ENCODE peak calls at places on chromosomes 6 and 20, in ten cellular contexts. One of them, this sample, is unnamed.

GRCh38 chr20:52103911-52104545 is 87.6 kb downstream of the ZFP64 start:
- DNase-seq in lower lobe of right lung: no peak
- DNase-seq in psoas muscle: no peak
- DNase-seq in K562: no peak
- DNase-seq in HCT116: no peak
- DNase-seq in cardiac fibroblast: peak
- DNase-seq in Panc1: no peak
- DNase-seq in AG04450: no peak
- DNase-seq in A549: no peak
- DNase-seq in uterus: no peak
- DNase-seq in this sample: no peak

GRCh38 chr20:57089701-57090144 is 176.7 kb downstream of the BMP7 start:
- DNase-seq in lower lobe of right lung: peak
- DNase-seq in psoas muscle: peak
- DNase-seq in K562: peak
- DNase-seq in HCT116: peak
- DNase-seq in cardiac fibroblast: peak
- DNase-seq in Panc1: peak
- DNase-seq in AG04450: no peak
- DNase-seq in A549: peak
- DNase-seq in uterus: peak
- DNase-seq in this sample: no peak

GRCh38 chr6:36309212-36309611 is 27.5 kb downstream of the BNIP5 start:
- DNase-seq in lower lobe of right lung: no peak
- DNase-seq in psoas muscle: no peak
- DNase-seq in K562: no peak
- DNase-seq in HCT116: no peak
- DNase-seq in cardiac fibroblast: no peak
- DNase-seq in Panc1: no peak
- DNase-seq in AG04450: no peak
- DNase-seq in A549: no peak
- DNase-seq in uterus: no peak
- DNase-seq in this sample: no peak

GRCh38 chr20:63518946-63519764 is 1.4 kb upstream of the PPDPF start:
- DNase-seq in lower lobe of right lung: peak
- DNase-seq in psoas muscle: no peak
- DNase-seq in K562: no peak
- DNase-seq in HCT116: no peak
- DNase-seq in cardiac fibroblast: no peak
- DNase-seq in Panc1: no peak
- DNase-seq in AG04450: no peak
- DNase-seq in A549: no peak
- DNase-seq in uterus: peak
- DNase-seq in this sample: no peak

GRCh38 chr6:144873653-144874378 is 588.7 kb downstream of the UTRN start:
- DNase-seq in lower lobe of right lung: no peak
- DNase-seq in psoas muscle: no peak
- DNase-seq in K562: peak
- DNase-seq in HCT116: no peak
- DNase-seq in cardiac fibroblast: no peak
- DNase-seq in Panc1: no peak
- DNase-seq in AG04450: no peak
- DNase-seq in A549: no peak
- DNase-seq in uterus: no peak
- DNase-seq in this sample: no peak

GRCh38 chr6:9766240-9766915 is 648.5 kb downstream of the TFAP2A start:
- DNase-seq in lower lobe of right lung: no peak
- DNase-seq in psoas muscle: no peak
- DNase-seq in K562: no peak
- DNase-seq in HCT116: peak
- DNase-seq in cardiac fibroblast: peak
- DNase-seq in Panc1: no peak
- DNase-seq in AG04450: peak
- DNase-seq in A549: peak
- DNase-seq in uterus: no peak
- DNase-seq in this sample: peak

GRCh38 chr20:3901028-3901746 is 12.0 kb downstream of the PANK2 start:
- DNase-seq in lower lobe of right lung: no peak
- DNase-seq in psoas muscle: no peak
- DNase-seq in K562: no peak
- DNase-seq in HCT116: no peak
- DNase-seq in cardiac fibroblast: peak
- DNase-seq in Panc1: no peak
- DNase-seq in AG04450: no peak
- DNase-seq in A549: no peak
- DNase-seq in uterus: no peak
- DNase-seq in this sample: no peak

GRCh38 chr20:6663104-6663503 is 104.4 kb upstream of the BMP2 start:
- DNase-seq in lower lobe of right lung: no peak
- DNase-seq in psoas muscle: no peak
- DNase-seq in K562: no peak
- DNase-seq in HCT116: no peak
- DNase-seq in cardiac fibroblast: no peak
- DNase-seq in Panc1: no peak
- DNase-seq in AG04450: no peak
- DNase-seq in A549: no peak
- DNase-seq in uterus: no peak
- DNase-seq in this sample: no peak

DNA sequence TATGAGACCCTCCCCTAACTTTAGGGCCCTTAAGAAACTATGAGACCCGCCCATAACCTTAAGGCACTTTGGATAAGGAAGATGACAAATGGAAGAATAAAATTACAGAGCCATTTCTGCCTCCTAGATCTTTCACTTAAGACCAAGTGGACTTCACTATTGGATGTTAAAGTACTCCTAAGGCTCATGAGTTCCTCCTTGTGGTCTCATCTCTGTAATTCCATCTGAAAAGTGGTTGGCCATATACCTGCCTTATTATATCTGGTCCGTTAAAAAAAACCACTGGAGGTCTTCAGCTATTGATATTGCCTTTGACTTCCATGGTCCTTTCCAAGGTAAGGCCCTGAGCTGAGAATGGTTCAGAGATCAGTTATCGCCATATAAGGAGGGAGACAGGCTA is 310.3 kb downstream of the EYA4 start:
- DNase-seq in lower lobe of right lung: no peak
- DNase-seq in psoas muscle: no peak
- DNase-seq in K562: no peak
- DNase-seq in HCT116: no peak
- DNase-seq in cardiac fibroblast: no peak
- DNase-seq in Panc1: no peak
- DNase-seq in AG04450: no peak
- DNase-seq in A549: peak
- DNase-seq in uterus: no peak
- DNase-seq in this sample: no peak
- TF ChIP-seq CTCF in lower lobe of right lung: no peak
- TF ChIP-seq CTCF in psoas muscle: no peak
- TF ChIP-seq CTCF in K562: no peak
- TF ChIP-seq CTCF in HCT116: no peak
- TF ChIP-seq CTCF in cardiac fibroblast: peak
- TF ChIP-seq CTCF in Panc1: no peak
- TF ChIP-seq CTCF in AG04450: peak
- TF ChIP-seq CTCF in A549: no peak
- TF ChIP-seq CTCF in uterus: no peak
- TF ChIP-seq CTCF in this sample: peak

DNA sequence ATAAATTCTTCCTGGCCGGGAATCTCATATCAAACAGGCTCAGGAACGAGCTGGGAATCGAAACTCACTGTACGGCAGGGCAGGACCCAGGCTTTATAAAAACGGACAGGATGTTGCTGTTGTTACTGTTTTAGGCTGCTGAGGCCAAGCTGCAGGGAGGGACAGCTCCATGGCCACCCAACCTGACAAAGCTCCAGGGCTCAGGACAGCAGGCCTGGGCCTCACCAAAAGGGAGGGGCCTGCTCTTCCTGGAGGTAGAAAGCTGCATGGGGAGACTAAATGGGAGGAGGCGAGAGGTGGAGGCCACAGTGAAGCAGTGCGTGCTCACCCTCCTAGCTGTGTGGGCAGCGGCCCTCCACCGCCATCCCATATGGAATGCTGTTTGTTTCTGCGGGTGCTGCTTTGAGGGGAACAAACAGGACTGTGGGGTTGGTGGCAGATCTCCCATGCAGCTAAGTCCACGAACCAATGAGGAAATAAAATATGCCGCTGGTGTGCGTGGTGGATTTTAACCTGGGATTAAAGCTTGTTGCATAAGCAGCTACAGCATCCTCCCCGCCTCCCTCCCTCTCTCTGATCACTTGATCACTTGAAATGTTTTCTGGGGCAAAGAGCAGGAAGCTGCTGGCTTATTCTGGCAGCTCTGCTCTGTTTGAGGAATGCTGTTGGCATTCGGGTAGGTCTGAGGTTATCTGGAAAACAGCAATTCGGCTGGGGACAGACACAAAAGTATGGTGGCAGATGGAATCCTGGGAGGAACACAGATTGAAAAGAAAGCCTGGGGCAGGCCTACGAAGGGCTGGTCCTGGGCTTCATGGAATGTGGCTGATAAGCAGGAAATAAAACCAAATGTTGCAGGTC is 2.4 kb upstream of the ZMYND8 start:
- DNase-seq in lower lobe of right lung: peak
- DNase-seq in psoas muscle: peak
- DNase-seq in K562: peak
- DNase-seq in HCT116: peak
- DNase-seq in cardiac fibroblast: peak
- DNase-seq in Panc1: peak
- DNase-seq in AG04450: no peak
- DNase-seq in A549: peak
- DNase-seq in uterus: peak
- DNase-seq in this sample: peak
- H3K4me3 ChIP-seq in lower lobe of right lung: peak
- H3K4me3 ChIP-seq in psoas muscle: peak
- H3K4me3 ChIP-seq in K562: peak
- H3K4me3 ChIP-seq in HCT116: peak
- H3K4me3 ChIP-seq in cardiac fibroblast: no peak
- H3K4me3 ChIP-seq in Panc1: no peak
- H3K4me3 ChIP-seq in AG04450: peak
- H3K4me3 ChIP-seq in A549: peak
- H3K4me3 ChIP-seq in uterus: no peak
- H3K4me3 ChIP-seq in this sample: peak

DNA sequence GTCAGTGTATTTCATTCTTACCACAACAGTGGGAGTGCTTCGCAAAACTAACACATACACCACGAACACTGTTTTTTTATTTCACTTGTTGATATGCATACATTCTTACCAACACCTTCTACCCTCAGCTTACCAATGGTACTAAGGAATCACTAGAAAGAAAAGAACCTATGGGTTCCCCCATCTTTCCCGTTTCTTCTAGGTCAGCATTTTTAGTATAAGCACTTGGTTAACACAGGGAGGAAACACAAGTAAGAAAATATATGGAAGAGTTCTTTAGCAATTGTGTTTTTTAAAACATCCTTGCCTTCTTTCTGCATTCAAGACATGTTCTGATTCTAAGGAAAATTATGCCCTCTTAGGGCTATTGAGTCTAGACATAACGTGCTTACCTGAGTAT is 39.9 kb upstream of the EYA4 start:
- DNase-seq in lower lobe of right lung: no peak
- DNase-seq in psoas muscle: no peak
- DNase-seq in K562: no peak
- DNase-seq in HCT116: no peak
- DNase-seq in cardiac fibroblast: no peak
- DNase-seq in Panc1: no peak
- DNase-seq in AG04450: no peak
- DNase-seq in A549: no peak
- DNase-seq in uterus: no peak
- DNase-seq in this sample: no peak
- TF ChIP-seq CTCF in lower lobe of right lung: no peak
- TF ChIP-seq CTCF in psoas muscle: no peak
- TF ChIP-seq CTCF in K562: no peak
- TF ChIP-seq CTCF in HCT116: no peak
- TF ChIP-seq CTCF in cardiac fibroblast: no peak
- TF ChIP-seq CTCF in Panc1: no peak
- TF ChIP-seq CTCF in AG04450: no peak
- TF ChIP-seq CTCF in A549: no peak
- TF ChIP-seq CTCF in uterus: no peak
- TF ChIP-seq CTCF in this sample: no peak

GRCh38 chr20:48681201-48681881 is 146.5 kb downstream of the PREX1 start:
- DNase-seq in lower lobe of right lung: peak
- DNase-seq in psoas muscle: no peak
- DNase-seq in K562: no peak
- DNase-seq in HCT116: no peak
- DNase-seq in cardiac fibroblast: peak
- DNase-seq in Panc1: no peak
- DNase-seq in AG04450: no peak
- DNase-seq in A549: no peak
- DNase-seq in uterus: no peak
- DNase-seq in this sample: no peak

GRCh38 chr20:48683467-48684175 is 144.2 kb downstream of the PREX1 start:
- DNase-seq in lower lobe of right lung: peak
- DNase-seq in psoas muscle: no peak
- DNase-seq in K562: no peak
- DNase-seq in HCT116: no peak
- DNase-seq in cardiac fibroblast: peak
- DNase-seq in Panc1: no peak
- DNase-seq in AG04450: no peak
- DNase-seq in A549: no peak
- DNase-seq in uterus: no peak
- DNase-seq in this sample: no peak

GRCh38 chr20:48681882-48682426 is 145.8 kb downstream of the PREX1 start:
- DNase-seq in lower lobe of right lung: peak
- DNase-seq in psoas muscle: no peak
- DNase-seq in K562: no peak
- DNase-seq in HCT116: no peak
- DNase-seq in cardiac fibroblast: no peak
- DNase-seq in Panc1: no peak
- DNase-seq in AG04450: no peak
- DNase-seq in A549: no peak
- DNase-seq in uterus: no peak
- DNase-seq in this sample: no peak

GRCh38 chr20:48684501-48685041 is 143.2 kb downstream of the PREX1 start:
- DNase-seq in lower lobe of right lung: peak
- DNase-seq in psoas muscle: no peak
- DNase-seq in K562: no peak
- DNase-seq in HCT116: no peak
- DNase-seq in cardiac fibroblast: no peak
- DNase-seq in Panc1: no peak
- DNase-seq in AG04450: no peak
- DNase-seq in A549: no peak
- DNase-seq in uterus: no peak
- DNase-seq in this sample: no peak

DNA sequence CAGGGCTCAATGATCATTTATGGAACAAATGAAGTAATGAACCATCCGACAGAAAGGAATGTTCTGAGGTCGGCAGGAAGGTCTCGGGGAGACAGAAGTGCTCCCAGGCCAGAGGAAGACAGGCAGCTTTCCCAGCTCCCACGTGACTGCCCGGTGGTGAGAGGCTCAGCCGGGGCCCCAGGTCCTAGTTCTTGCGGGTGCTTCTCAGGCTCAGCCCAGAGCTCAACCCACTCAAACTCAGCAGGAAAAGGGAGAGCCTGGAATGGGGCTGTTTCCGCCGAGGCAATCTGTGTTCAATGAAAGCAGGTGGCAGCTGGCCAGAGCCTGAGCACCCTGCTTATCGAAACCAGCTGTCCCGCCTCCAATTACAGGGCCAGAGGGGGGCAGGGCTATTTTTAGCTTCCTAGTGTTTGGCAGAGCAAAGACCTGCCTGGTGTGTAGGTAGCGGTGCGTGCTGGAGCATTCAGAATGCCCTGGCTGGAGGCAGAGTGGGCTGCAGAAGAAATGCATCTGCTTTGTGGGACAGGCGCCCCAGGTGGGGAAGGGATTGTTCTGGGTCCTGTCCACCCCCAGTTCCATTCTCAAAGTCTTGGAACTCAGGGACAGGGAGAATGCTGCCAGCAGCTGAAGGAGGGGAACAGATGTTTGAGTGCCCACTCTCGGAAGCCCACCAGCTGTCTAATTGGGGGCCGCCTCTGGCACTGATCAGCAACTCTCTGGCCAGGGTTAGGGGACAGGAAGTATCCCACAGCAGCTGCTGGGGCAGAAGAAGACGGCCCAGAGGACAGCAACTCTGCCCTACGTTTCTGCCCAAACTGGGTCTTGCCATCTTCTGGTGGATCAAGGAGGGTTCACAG is 145.0 kb downstream of the PREX1 start:
- DNase-seq in lower lobe of right lung: peak
- DNase-seq in psoas muscle: peak
- DNase-seq in K562: peak
- DNase-seq in HCT116: no peak
- DNase-seq in cardiac fibroblast: peak
- DNase-seq in Panc1: no peak
- DNase-seq in AG04450: peak
- DNase-seq in A549: no peak
- DNase-seq in uterus: peak
- DNase-seq in this sample: peak
- H3K4me3 ChIP-seq in lower lobe of right lung: peak
- H3K4me3 ChIP-seq in psoas muscle: peak
- H3K4me3 ChIP-seq in K562: no peak
- H3K4me3 ChIP-seq in HCT116: peak
- H3K4me3 ChIP-seq in cardiac fibroblast: no peak
- H3K4me3 ChIP-seq in Panc1: no peak
- H3K4me3 ChIP-seq in AG04450: peak
- H3K4me3 ChIP-seq in A549: no peak
- H3K4me3 ChIP-seq in uterus: no peak
- H3K4me3 ChIP-seq in this sample: peak

This sample was measured in AG04449.